ENCODE peak calls at places on chromosomes 2 and 18, in four cellular contexts. G is HepG2, C is GM12878, R is H1. Q is an unnamed sample.

GRCh38 chr2:62596061-62596658 is 90.2 kb upstream of the TMEM17 start:
- DNase-seq in G (no peak), C (no peak), R (no peak), Q (no peak)

GRCh38 chr2:37713258-37713700 is 41.8 kb upstream of the CDC42EP3 start:
- DNase-seq in G (no peak), C (peak; percentile 13), R (no peak), Q (no peak)

GRCh38 chr2:218877331-218877730 is 3.3 kb upstream of the WNT10A start:
- DNase-seq in G (no peak), C (no peak), R (no peak), Q (no peak)

GRCh38 chr2:25063876-25064660 is 22.2 kb downstream of the EFR3B start:
- DNase-seq in G (no peak), C (peak; percentile 39), R (no peak), Q (no peak)

GRCh38 chr2:219057709-219058540 is 2.8 kb downstream of the IHH start:
- DNase-seq in G (peak; percentile 62), C (no peak), R (peak; percentile 53), Q (peak; percentile 69)

GRCh38 chr2:174607989-174608865 is 10.6 kb upstream of the WIPF1 start:
- DNase-seq in G (no peak), C (peak; percentile 89), R (no peak), Q (no peak)

GRCh38 chr2:124804014-124804940 is 779.2 kb downstream of the CNTNAP5 start:
- DNase-seq in G (peak; percentile 69), C (peak; percentile 12), R (no peak), Q (peak; percentile 64)

GRCh38 chr2:11175293-11175795 is 20.1 kb downstream of the SLC66A3 start:
- DNase-seq in G (no peak), C (no peak), R (no peak), Q (no peak)

GRCh38 chr18:72672364-72673151 is 128.4 kb upstream of the CBLN2 start:
- DNase-seq in G (peak; percentile 25), C (no peak), R (no peak), Q (peak; percentile 9)

GRCh38 chr18:62637807-62638687 is 77.3 kb upstream of the PHLPP1 start:
- DNase-seq in G (peak; percentile 28), C (no peak), R (peak; percentile 23), Q (peak; percentile 23)

GRCh38 chr2:55049794-55050132 is 488 bp downstream of the RTN4 start:
- DNase-seq in G (no peak), C (no peak), R (no peak), Q (no peak)

GRCh38 chr2:172098650-172099471 is 3.8 kb downstream of the DLX2 start:
- DNase-seq in G (peak; percentile 84), C (no peak), R (no peak), Q (no peak)

GRCh38 chr2:236576053-236576452 is 6.4 kb downstream of the ACKR3 start:
- DNase-seq in G (no peak), C (no peak), R (peak; percentile 23), Q (peak; percentile 84)

GRCh38 chr2:217616936-217617335 is 385.9 kb downstream of the TNS1 start:
- DNase-seq in G (no peak), C (no peak), R (no peak), Q (no peak)

GRCh38 chr2:234269769-234270204 is 219.3 kb downstream of the SPP2 start:
- DNase-seq in G (no peak), C (no peak), R (no peak), Q (no peak)

GRCh38 chr2:173664520-173664919 is 300.7 kb downstream of the SP3 start:
- DNase-seq in G (no peak), C (no peak), R (no peak), Q (no peak)

GRCh38 chr2:162091325-162092007 is 17.5 kb upstream of the DPP4 start:
- DNase-seq in G (peak; percentile 81), C (no peak), R (peak; percentile 5), Q (no peak)

GRCh38 chr2:218754201-218754600 is 27.7 kb upstream of the CYP27A1 start:
- DNase-seq in G (no peak), C (no peak), R (no peak), Q (no peak)

GRCh38 chr2:6865346-6866238 is at the start of gene CMPK2:
- DNase-seq in G (peak; percentile 35), C (peak; percentile 33), R (no peak), Q (peak; percentile 33)

GRCh38 chr2:220555961-220556360 is 928.5 kb downstream of the SLC4A3 start:
- DNase-seq in G (no peak), C (no peak), R (no peak), Q (no peak)

GRCh38 chr2:212908682-212909435 is 242.6 kb downstream of the IKZF2 start:
- DNase-seq in G (no peak), C (no peak), R (no peak), Q (no peak)

GRCh38 chr2:218806346-218806978 is 24.5 kb downstream of the CYP27A1 start:
- DNase-seq in G (peak; percentile 91), C (peak; percentile 32), R (no peak), Q (no peak)

GRCh38 chr2:69493268-69493667 is 56.0 kb upstream of the NFU1 start:
- DNase-seq in G (no peak), C (no peak), R (no peak), Q (no peak)

GRCh38 chr2:220569380-220569779 is 942.0 kb downstream of the SLC4A3 start:
- DNase-seq in G (no peak), C (no peak), R (no peak), Q (no peak)

GRCh38 chr18:3492166-3492565 is 42.2 kb downstream of the TGIF1 start:
- DNase-seq in G (no peak), C (no peak), R (no peak), Q (no peak)

GRCh38 chr2:24330161-24330560 is 30.2 kb downstream of the ITSN2 start:
- DNase-seq in G (no peak), C (no peak), R (no peak), Q (no peak)

GRCh38 chr2:231518771-231519170 is 11.5 kb downstream of the NMUR1 start:
- DNase-seq in G (no peak), C (no peak), R (no peak), Q (no peak)

GRCh38 chr2:95297088-95297487 is at the start of gene KCNIP3:
- DNase-seq in G (no peak), C (no peak), R (no peak), Q (no peak)

GRCh38 chr2:232655392-232655791 is 22.0 kb downstream of the EFHD1 start:
- DNase-seq in G (no peak), C (no peak), R (no peak), Q (no peak)

GRCh38 chr2:223580951-223581350 is 21.2 kb downstream of the SCG2 start:
- DNase-seq in G (no peak), C (no peak), R (no peak), Q (no peak)

GRCh38 chr2:232588680-232589585 is 38.4 kb downstream of the EIF4E2 start:
- DNase-seq in G (no peak), C (no peak), R (no peak), Q (no peak)

GRCh38 chr2:53442783-53443182 is 324.8 kb upstream of the CHAC2 start:
- DNase-seq in G (no peak), C (no peak), R (no peak), Q (no peak)

GRCh38 chr2:5123597-5124196 is 568.5 kb upstream of the SOX11 start:
- DNase-seq in G (no peak), C (no peak), R (no peak), Q (no peak)

GRCh38 chr2:155846249-155846648 is 486.3 kb downstream of the NR4A2 start:
- DNase-seq in G (no peak), C (no peak), R (no peak), Q (no peak)

GRCh38 chr18:9737814-9738160 is 29.7 kb downstream of the RAB31 start:
- DNase-seq in G (no peak), C (no peak), R (no peak), Q (no peak)

GRCh38 chr2:134408791-134409190 is 154.9 kb downstream of the MGAT5 start:
- DNase-seq in G (no peak), C (no peak), R (no peak), Q (no peak)

GRCh38 chr18:7084080-7084765 is 33.4 kb downstream of the LAMA1 start:
- DNase-seq in G (no peak), C (peak; percentile 19), R (no peak), Q (no peak)
- TF ChIP-seq YY1 in G (no peak), C (no peak), R (no peak), Q (no peak)

GRCh38 chr2:105395691-105396090 is 3.2 kb downstream of the FHL2 start:
- DNase-seq in G (no peak), C (no peak), R (no peak), Q (no peak)

GRCh38 chr2:105393373-105394055 is 5.3 kb downstream of the FHL2 start:
- DNase-seq in G (no peak), C (no peak), R (no peak), Q (no peak)

GRCh38 chr2:105397025-105397722 is 1.7 kb downstream of the FHL2 start:
- DNase-seq in G (no peak), C (no peak), R (no peak), Q (no peak)

GRCh38 chr2:105396254-105397024 is 2.4 kb downstream of the FHL2 start:
- DNase-seq in G (peak; percentile 85), C (no peak), R (no peak), Q (peak; percentile 27)

DNA sequence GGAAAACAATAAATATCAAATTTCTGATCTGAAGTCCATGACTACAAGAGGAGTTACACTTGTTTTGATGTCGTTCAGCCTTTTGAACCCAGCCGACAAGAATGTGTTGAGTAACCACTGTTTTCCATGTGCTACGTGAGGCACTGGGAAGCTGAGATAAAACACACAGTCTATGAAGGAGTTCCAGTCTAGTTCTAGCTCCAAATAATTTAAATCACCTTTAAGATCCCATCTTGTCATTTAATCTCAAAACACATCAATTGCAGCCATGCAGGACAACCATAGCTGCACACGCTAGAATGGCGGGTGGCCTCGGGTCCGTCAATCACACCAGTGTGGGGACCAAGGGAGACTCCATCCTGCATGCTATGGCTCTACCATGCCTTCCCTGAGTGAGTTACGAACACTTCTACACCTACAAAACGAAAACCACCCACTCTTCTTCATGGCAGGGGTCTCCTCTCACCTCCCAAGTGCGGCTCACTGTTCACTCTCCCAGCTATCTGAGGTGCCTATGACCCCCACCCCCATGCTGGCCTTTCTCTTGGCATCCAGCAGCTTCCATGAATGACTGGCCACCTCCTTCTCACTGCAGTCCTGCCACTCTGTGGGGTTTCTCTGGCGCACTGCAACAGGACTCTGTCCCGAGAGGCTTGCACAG is 3.8 kb downstream of the FHL2 start:
- DNase-seq in G (peak; percentile 94), C (no peak), R (no peak), Q (no peak)
- H3K9ac ChIP-seq in G (peak overlapping the region; percentile 1), C (no peak overlapping the region), R (no peak overlapping the region), Q (no peak overlapping the region)

GRCh38 chr18:75111673-75112485 is 97.1 kb downstream of the PTGR3 start:
- DNase-seq in G (no peak), C (no peak), R (no peak), Q (no peak)
- TF ChIP-seq SUZ12 in G (no peak), C (no peak), R (no peak), Q (no peak)

DNA sequence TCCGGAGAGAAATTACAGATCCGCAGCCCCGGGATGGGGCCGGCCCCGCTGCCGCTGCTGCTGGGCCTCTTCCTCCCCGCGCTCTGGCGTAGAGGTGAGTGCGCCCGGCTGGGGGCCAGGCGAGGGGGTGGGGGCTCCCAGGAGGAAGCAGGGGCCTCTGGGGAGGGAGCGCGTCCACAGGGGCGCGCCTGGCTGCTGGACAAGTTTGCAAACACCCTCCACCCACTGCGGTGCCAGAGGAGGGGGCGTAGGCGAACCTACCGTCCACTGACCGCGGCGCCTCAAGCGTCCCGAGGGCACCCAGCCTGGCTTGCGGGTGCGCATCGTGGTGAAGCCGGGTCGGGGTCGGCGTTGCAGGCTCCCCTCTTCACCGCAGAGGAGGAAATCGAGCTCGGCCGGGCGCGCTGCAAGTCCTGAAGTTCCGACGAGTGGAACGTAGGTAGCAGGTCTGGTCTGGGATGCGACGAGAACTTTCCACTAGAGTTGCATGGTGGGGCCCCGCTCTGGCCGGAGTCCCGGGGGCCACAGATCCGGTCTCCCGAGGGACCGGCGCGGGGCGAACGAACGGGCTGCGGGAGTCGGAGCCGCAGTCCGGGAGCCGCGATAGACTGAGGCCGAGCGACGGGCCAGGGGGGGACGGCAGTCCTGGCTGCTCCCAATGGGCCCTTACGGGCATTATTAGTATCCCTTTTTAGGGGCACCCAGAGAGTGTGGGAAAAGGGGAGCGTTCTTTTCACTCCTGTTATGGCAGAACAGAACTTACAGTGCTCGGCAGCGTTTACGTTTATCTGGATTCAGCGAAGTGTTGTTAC is 502 bp downstream of the MERTK start:
- DNase-seq in G (no peak), C (no peak), R (no peak), Q (peak; percentile 16)
- TF ChIP-seq YY1 in G (no peak), C (no peak), R (no peak), Q (no peak)